ENCODE peak calls at places on chromosomes 5 and 9, in nine cellular contexts. Y, U, A, V, Z, M, J, L and H are unnamed samples.

GRCh38 chr9:120783611-120784047 is 9.6 kb downstream of the FBXW2 start:
- DNase-seq in Y (peak), U (peak), A (no peak), V (peak), Z (no peak), M (no peak), J (no peak), L (no peak), H (no peak)

GRCh38 chr5:2187156-2187555 is 304.4 kb upstream of the IRX4 start:
- DNase-seq in Y (no peak), U (no peak), A (no peak), V (no peak), Z (no peak), M (no peak), J (no peak), L (no peak), H (no peak)

GRCh38 chr9:90562229-90562628 is 80.4 kb downstream of the DIRAS2 start:
- DNase-seq in Y (no peak), U (peak), A (no peak), V (no peak), Z (peak), M (no peak), J (no peak), L (no peak), H (no peak)

GRCh38 chr9:134846187-134846586 is 34.4 kb upstream of the FCN2 start:
- DNase-seq in Y (no peak), U (no peak), A (no peak), V (no peak), Z (no peak), M (no peak), J (no peak), L (peak), H (no peak)

GRCh38 chr5:72908666-72909065 is 47.2 kb upstream of the FCHO2 start:
- DNase-seq in Y (no peak), U (no peak), A (no peak), V (peak), Z (no peak), M (no peak), J (no peak), L (no peak), H (no peak)

GRCh38 chr9:76887951-76888350 is 18.0 kb downstream of the PRUNE2 start:
- DNase-seq in Y (no peak), U (no peak), A (no peak), V (no peak), Z (no peak), M (no peak), J (no peak), L (no peak), H (no peak)

GRCh38 chr9:38096238-38096805 is 27.3 kb upstream of the SHB start:
- DNase-seq in Y (no peak), U (no peak), A (no peak), V (no peak), Z (no peak), M (no peak), J (no peak), L (no peak), H (no peak)

GRCh38 chr9:98020471-98021145 is 35.9 kb upstream of the NANS start:
- DNase-seq in Y (no peak), U (no peak), A (no peak), V (no peak), Z (no peak), M (no peak), J (no peak), L (no peak), H (no peak)

GRCh38 chr5:111224561-111224989 is 391 bp downstream of the CAMK4 start:
- DNase-seq in Y (peak), U (no peak), A (no peak), V (no peak), Z (no peak), M (no peak), J (no peak), L (no peak), H (peak)

GRCh38 chr9:6413365-6414263 is 615 bp downstream of the UHRF2 start:
- DNase-seq in Y (no peak), U (peak), A (no peak), V (peak), Z (peak), M (peak), J (no peak), L (peak), H (no peak)

GRCh38 chr9:137293094-137293481 is 9.0 kb downstream of the NRARP start:
- DNase-seq in Y (no peak), U (no peak), A (no peak), V (no peak), Z (no peak), M (no peak), J (no peak), L (peak), H (no peak)

GRCh38 chr9:6218099-6218502 is 2.5 kb downstream of the IL33 start:
- DNase-seq in Y (peak), U (no peak), A (no peak), V (peak), Z (no peak), M (no peak), J (no peak), L (no peak), H (no peak)

GRCh38 chr5:174374206-174374605 is 328.7 kb downstream of the NSG2 start:
- DNase-seq in Y (no peak), U (no peak), A (no peak), V (no peak), Z (no peak), M (no peak), J (no peak), L (no peak), H (no peak)

GRCh38 chr5:32531885-32532520 is 53.4 kb upstream of the SUB1 start:
- DNase-seq in Y (peak), U (peak), A (no peak), V (peak), Z (peak), M (peak), J (peak), L (no peak), H (no peak)

GRCh38 chr5:177553671-177554429 is 513 bp downstream of the FAM193B start:
- DNase-seq in Y (no peak), U (no peak), A (peak), V (no peak), Z (no peak), M (peak), J (no peak), L (no peak), H (no peak)

GRCh38 chr5:104909803-104910202 is 1347.2 kb upstream of the NUDT12 start:
- DNase-seq in Y (no peak), U (no peak), A (no peak), V (no peak), Z (no peak), M (no peak), J (no peak), L (no peak), H (no peak)

GRCh38 chr5:56662891-56663290 is 152.5 kb upstream of the MAP3K1 start:
- DNase-seq in Y (no peak), U (no peak), A (no peak), V (no peak), Z (no peak), M (no peak), J (no peak), L (no peak), H (no peak)

GRCh38 chr5:79573983-79574890 is 38.0 kb upstream of the TENT2 start:
- DNase-seq in Y (no peak), U (peak), A (no peak), V (no peak), Z (no peak), M (no peak), J (no peak), L (no peak), H (no peak)

GRCh38 chr9:136423432-136424146 is 13.1 kb downstream of the PMPCA start:
- DNase-seq in Y (no peak), U (no peak), A (no peak), V (no peak), Z (no peak), M (no peak), J (no peak), L (peak), H (no peak)

GRCh38 chr5:1794896-1795290 is 4.7 kb downstream of the MRPL36 start:
- DNase-seq in Y (no peak), U (no peak), A (no peak), V (no peak), Z (no peak), M (no peak), J (no peak), L (peak), H (no peak)

GRCh38 chr5:94983861-94984535 is 300.9 kb downstream of the MCTP1 start:
- DNase-seq in Y (peak), U (no peak), A (no peak), V (peak), Z (no peak), M (no peak), J (no peak), L (no peak), H (no peak)

GRCh38 chr5:108339220-108339619 is 42.7 kb downstream of the FBXL17 start:
- DNase-seq in Y (no peak), U (no peak), A (no peak), V (no peak), Z (no peak), M (no peak), J (no peak), L (no peak), H (no peak)

GRCh38 chr5:141343242-141343952 is at the start of gene PCDHGA3:
- DNase-seq in Y (peak), U (no peak), A (no peak), V (peak), Z (no peak), M (no peak), J (no peak), L (no peak), H (no peak)

GRCh38 chr5:132227485-132228240 is at the start of gene P4HA2:
- DNase-seq in Y (peak), U (peak), A (peak), V (peak), Z (peak), M (peak), J (peak), L (peak), H (peak)

GRCh38 chr5:136174021-136174659 is 18.8 kb downstream of the SMIM32 start:
- DNase-seq in Y (peak), U (peak), A (no peak), V (peak), Z (peak), M (no peak), J (no peak), L (no peak), H (peak)

GRCh38 chr9:82882133-82882532 is 180.8 kb downstream of the RASEF start:
- DNase-seq in Y (peak), U (no peak), A (no peak), V (no peak), Z (no peak), M (no peak), J (no peak), L (no peak), H (no peak)

GRCh38 chr9:108186996-108187395 is 668.8 kb downstream of the ACTL7B start:
- DNase-seq in Y (peak), U (no peak), A (no peak), V (peak), Z (no peak), M (no peak), J (no peak), L (no peak), H (no peak)

GRCh38 chr5:178314961-178315820 is 82.6 kb upstream of the PHYKPL start:
- DNase-seq in Y (no peak), U (no peak), A (no peak), V (no peak), Z (no peak), M (no peak), J (no peak), L (no peak), H (no peak)

GRCh38 chr9:92359380-92360007 is 33.7 kb downstream of the CENPP start:
- DNase-seq in Y (no peak), U (no peak), A (no peak), V (no peak), Z (no peak), M (no peak), J (no peak), L (no peak), H (no peak)

GRCh38 chr5:126707080-126707479 is 69.9 kb upstream of the LMNB1 start:
- DNase-seq in Y (no peak), U (no peak), A (no peak), V (no peak), Z (no peak), M (no peak), J (no peak), L (no peak), H (no peak)

GRCh38 chr5:148615644-148616283 is 38.6 kb downstream of the HTR4 start:
- DNase-seq in Y (peak), U (no peak), A (no peak), V (peak), Z (peak), M (no peak), J (no peak), L (no peak), H (no peak)

GRCh38 chr9:137772281-137772873 is 105.2 kb upstream of the CACNA1B start:
- DNase-seq in Y (no peak), U (no peak), A (no peak), V (no peak), Z (no peak), M (no peak), J (no peak), L (no peak), H (no peak)

GRCh38 chr9:119649205-119649604 is 280.0 kb upstream of the BRINP1 start:
- DNase-seq in Y (no peak), U (no peak), A (no peak), V (no peak), Z (no peak), M (no peak), J (no peak), L (no peak), H (no peak)

GRCh38 chr9:73037613-73038012 is 84.8 kb upstream of the ALDH1A1 start:
- DNase-seq in Y (no peak), U (no peak), A (no peak), V (peak), Z (no peak), M (no peak), J (no peak), L (no peak), H (no peak)

GRCh38 chr5:154236459-154237375 is 46.2 kb downstream of the GALNT10 start:
- DNase-seq in Y (no peak), U (no peak), A (no peak), V (no peak), Z (no peak), M (no peak), J (no peak), L (no peak), H (no peak)

GRCh38 chr5:115875447-115875846 is 33.7 kb downstream of the AP3S1 start:
- DNase-seq in Y (no peak), U (no peak), A (no peak), V (no peak), Z (no peak), M (no peak), J (no peak), L (no peak), H (no peak)

GRCh38 chr5:144467795-144468194 is 297.1 kb downstream of the KCTD16 start:
- DNase-seq in Y (peak), U (peak), A (no peak), V (peak), Z (peak), M (no peak), J (no peak), L (no peak), H (peak)

GRCh38 chr9:35930521-35930920 is 21.2 kb downstream of the SPAAR start:
- DNase-seq in Y (no peak), U (no peak), A (no peak), V (no peak), Z (no peak), M (no peak), J (no peak), L (no peak), H (no peak)

GRCh38 chr9:137301086-137301947 is 754 bp downstream of the NRARP start:
- DNase-seq in Y (peak), U (peak), A (no peak), V (no peak), Z (no peak), M (no peak), J (no peak), L (peak), H (peak)